ENCODE peak calls at places on chromosomes 7 and 10, in five cellular contexts. K is fibroblast of pulmonary artery, X is fibroblast of lung, D is A673, S is PC-9. N is an unnamed sample.

GRCh38 chr10:71358292-71358691 is 38.4 kb upstream of the CDH23 start:
- DNase-seq in K (no peak), X (no peak), D (no peak), S (no peak), N (no peak)

GRCh38 chr7:1708640-1709249 is 38.7 kb downstream of the ELFN1 start:
- DNase-seq in K (no peak), X (no peak), D (no peak), S (no peak), N (no peak)

GRCh38 chr10:75071164-75071489 is 40.3 kb upstream of the SAMD8 start:
- DNase-seq in K (peak), X (peak), D (peak), S (no peak), N (no peak)

GRCh38 chr7:90210925-90211324 is 615 bp upstream of the STEAP2 start:
- DNase-seq in K (no peak), X (no peak), D (peak), S (peak), N (no peak)

GRCh38 chr7:120060875-120061274 is 212.1 kb upstream of the KCND2 start:
- DNase-seq in K (no peak), X (no peak), D (no peak), S (no peak), N (no peak)

GRCh38 chr10:69089638-69090599 is 2.0 kb downstream of the SRGN start:
- DNase-seq in K (peak), X (peak), D (no peak), S (no peak), N (no peak)

GRCh38 chr7:141463986-141464385 is 87.2 kb upstream of the AGK start:
- DNase-seq in K (no peak), X (no peak), D (no peak), S (no peak), N (no peak)

GRCh38 chr10:11760151-11760550 is 18.0 kb downstream of the ECHDC3 start:
- DNase-seq in K (no peak), X (no peak), D (no peak), S (no peak), N (no peak)

GRCh38 chr10:21526952-21527633 is 1.6 kb upstream of the SKIDA1 start:
- DNase-seq in K (peak), X (peak), D (peak), S (peak), N (no peak)

GRCh38 chr10:84117683-84118394 is 21.5 kb upstream of the GHITM start:
- DNase-seq in K (no peak), X (no peak), D (no peak), S (no peak), N (no peak)

GRCh38 chr7:91270372-91270771 is 6.1 kb downstream of the FZD1 start:
- DNase-seq in K (no peak), X (no peak), D (no peak), S (no peak), N (no peak)

GRCh38 chr10:43348511-43349312 is 22.7 kb upstream of the FXYD4 start:
- DNase-seq in K (peak), X (peak), D (peak), S (peak), N (peak)

GRCh38 chr7:98755138-98755898 is 114.5 kb downstream of the TMEM130 start:
- DNase-seq in K (no peak), X (no peak), D (no peak), S (peak), N (no peak)

GRCh38 chr7:7312323-7312722 is 130.0 kb downstream of the C1GALT1 start:
- DNase-seq in K (no peak), X (no peak), D (no peak), S (no peak), N (no peak)

GRCh38 chr10:29588640-29589421 is 45.9 kb downstream of the SVIL start:
- DNase-seq in K (peak), X (peak), D (peak), S (peak), N (no peak)

GRCh38 chr7:36390199-36391090 is 783 bp downstream of the ANLN start:
- DNase-seq in K (peak), X (peak), D (peak), S (peak), N (peak)

GRCh38 chr10:119503821-119504220 is 38.7 kb downstream of the RGS10 start:
- DNase-seq in K (no peak), X (no peak), D (no peak), S (no peak), N (no peak)

GRCh38 chr10:6504296-6504695 is 75.8 kb downstream of the PRKCQ start:
- DNase-seq in K (no peak), X (no peak), D (no peak), S (no peak), N (no peak)

GRCh38 chr10:92267343-92267742 is 23.5 kb downstream of the CPEB3 start:
- DNase-seq in K (no peak), X (no peak), D (peak), S (no peak), N (no peak)

GRCh38 chr10:92263396-92263795 is 27.5 kb downstream of the CPEB3 start:
- DNase-seq in K (no peak), X (no peak), D (no peak), S (no peak), N (peak)

GRCh38 chr10:92268763-92269162 is 22.1 kb downstream of the CPEB3 start:
- DNase-seq in K (no peak), X (no peak), D (no peak), S (no peak), N (no peak)

GRCh38 chr10:92265687-92266258 is 25.1 kb downstream of the CPEB3 start:
- DNase-seq in K (no peak), X (no peak), D (no peak), S (no peak), N (no peak)

DNA sequence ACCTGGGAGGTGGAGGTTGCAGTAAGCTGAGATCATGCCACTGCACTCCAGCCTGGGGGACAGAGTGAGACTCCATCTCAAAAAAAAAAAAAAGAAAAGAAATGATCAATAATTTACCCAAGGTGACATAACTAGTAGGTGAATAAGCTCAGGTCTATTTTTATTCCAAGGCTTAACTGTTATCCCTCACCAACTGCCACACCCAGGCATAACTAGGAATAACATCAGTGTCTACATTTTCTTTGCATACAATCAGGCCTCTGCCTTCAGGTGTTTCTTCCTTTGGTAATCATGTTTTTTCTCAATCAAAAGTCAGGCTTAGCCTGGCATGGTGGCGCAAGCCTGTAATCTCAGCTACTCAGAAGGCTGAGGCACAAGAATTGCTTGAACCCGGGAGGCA is 26.6 kb downstream of the CPEB3 start:
- DNase-seq in K (no peak), X (no peak), D (no peak), S (no peak), N (no peak)
- TF ChIP-seq CTCF in K (no peak), X (no peak), D (no peak), S (no peak), N (no peak)

DNA sequence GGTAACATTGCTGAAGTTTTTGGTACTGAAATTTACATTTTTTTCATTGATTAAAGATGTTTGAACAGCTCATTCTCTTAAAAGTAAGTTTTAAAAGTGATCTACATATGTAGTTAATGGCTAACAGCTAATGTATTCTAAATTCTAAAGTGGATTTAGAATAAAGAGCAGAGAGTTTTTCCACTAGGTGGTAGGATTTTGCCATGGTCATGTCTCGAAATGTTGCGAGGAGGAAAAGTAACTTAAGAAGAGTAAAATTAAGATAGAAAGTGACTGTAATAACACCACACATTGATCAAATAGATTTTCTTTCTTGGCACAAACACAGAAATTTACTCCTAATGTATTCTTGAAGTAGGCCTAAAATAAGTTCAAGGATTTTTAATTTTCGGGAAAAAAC is 19.8 kb downstream of the LSMEM1 start:
- DNase-seq in K (peak), X (peak), D (peak), S (no peak), N (no peak)
- TF ChIP-seq CTCF in K (peak), X (no peak), D (peak), S (no peak), N (peak)

DNA sequence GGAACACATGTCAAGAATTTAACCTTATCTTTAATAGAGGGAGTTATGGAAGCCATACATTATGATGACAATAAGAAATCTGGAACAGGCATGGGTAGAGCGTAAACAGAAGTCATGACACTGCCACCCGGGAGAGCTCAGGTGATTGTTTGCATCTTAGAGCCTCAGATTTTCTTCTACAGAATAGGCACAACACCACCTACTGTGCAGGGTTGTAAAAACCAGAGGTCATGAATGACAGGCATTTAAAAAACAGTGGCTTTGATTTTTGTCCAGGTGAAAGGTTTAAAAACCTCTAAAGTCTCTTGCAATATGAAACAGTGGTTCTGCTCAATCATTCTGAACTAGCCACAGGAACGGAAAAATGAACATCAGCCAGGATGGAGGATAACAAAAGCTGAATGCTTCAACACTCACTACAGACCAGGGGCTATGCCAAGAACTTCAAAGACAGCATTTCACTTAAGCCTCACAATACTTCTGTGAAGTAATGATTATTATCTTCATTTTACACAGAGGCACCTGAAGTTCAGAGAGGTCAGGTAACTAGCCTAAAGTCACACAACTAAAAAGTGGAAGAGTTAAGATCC is 123.8 kb downstream of the SLC25A13 start:
- DNase-seq in K (no peak), X (no peak), D (no peak), S (no peak), N (no peak)
- TF ChIP-seq CTCF in K (no peak), X (no peak), D (no peak), S (no peak), N (peak)

GRCh38 chr10:123044391-123044790 is 35.6 kb downstream of the ACADSB start:
- DNase-seq in K (peak), X (peak), D (peak), S (no peak), N (no peak)
- TF ChIP-seq CTCF in K (no peak), X (peak), D (peak), S (peak), N (peak)

GRCh38 chr10:122555431-122555830 is 5.1 kb upstream of the DMBT1 start:
- DNase-seq in K (no peak), X (no peak), D (no peak), S (no peak), N (no peak)

GRCh38 chr10:122558452-122558851 is 2.1 kb upstream of the DMBT1 start:
- DNase-seq in K (no peak), X (no peak), D (no peak), S (no peak), N (no peak)

GRCh38 chr10:122559228-122559627 is 1.3 kb upstream of the DMBT1 start:
- DNase-seq in K (no peak), X (no peak), D (no peak), S (no peak), N (no peak)

GRCh38 chr10:122560279-122560804 is at the start of gene DMBT1:
- DNase-seq in K (no peak), X (no peak), D (no peak), S (no peak), N (no peak)

GRCh38 chr10:122557516-122557915 is 3.0 kb upstream of the DMBT1 start:
- DNase-seq in K (no peak), X (peak), D (no peak), S (no peak), N (no peak)
- TF ChIP-seq CTCF in K (no peak), X (no peak), D (no peak), S (no peak), N (no peak)

DNA sequence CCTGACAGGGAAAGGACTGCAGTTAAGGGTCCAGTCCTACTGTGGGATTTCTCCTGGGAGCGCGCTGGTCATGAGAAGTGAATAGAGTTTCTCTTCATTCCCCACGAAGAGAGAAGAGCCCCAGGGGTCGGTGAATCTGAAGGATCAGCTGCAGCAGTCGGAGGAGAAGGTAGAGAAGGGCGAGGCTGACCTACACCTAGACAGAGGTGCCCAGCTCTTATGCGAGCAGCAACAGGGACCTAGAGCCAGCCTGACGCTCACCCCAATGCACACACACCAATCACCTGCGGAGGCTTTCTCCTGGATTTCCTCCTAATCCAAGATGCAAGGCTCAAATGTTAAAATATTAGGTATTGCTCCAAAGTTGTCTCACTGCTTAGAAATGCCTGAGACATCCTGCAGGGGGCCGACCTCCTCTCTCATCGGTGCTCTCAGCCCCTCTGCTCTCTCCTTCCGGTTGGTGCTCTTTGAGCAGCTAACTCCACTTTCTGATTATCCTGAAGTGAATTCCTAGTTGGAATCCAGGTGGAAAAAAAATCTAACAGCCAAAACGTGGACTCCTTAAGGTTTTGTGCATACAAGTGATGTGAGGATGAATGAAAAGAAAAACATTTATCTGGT is 176.4 kb downstream of the AHR start:
- DNase-seq in K (no peak), X (no peak), D (peak), S (no peak), N (no peak)
- TF ChIP-seq CTCF in K (peak), X (peak), D (peak), S (peak), N (peak)

GRCh38 chr7:149764481-149765398 is 8.6 kb downstream of the ZNF467 start:
- DNase-seq in K (no peak), X (no peak), D (no peak), S (no peak), N (no peak)
- TF ChIP-seq CTCF in K (no peak), X (no peak), D (no peak), S (no peak), N (no peak)

GRCh38 chr10:26448292-26448691 is 10.2 kb downstream of the APBB1IP start:
- DNase-seq in K (no peak), X (no peak), D (no peak), S (no peak), N (no peak)
- TF ChIP-seq CTCF in K (no peak), X (no peak), D (no peak), S (no peak), N (no peak)

GRCh38 chr10:100705139-100705538 is 40.2 kb upstream of the PAX2 start:
- DNase-seq in K (no peak), X (no peak), D (no peak), S (no peak), N (no peak)
- TF ChIP-seq CTCF in K (no peak), X (no peak), D (no peak), S (no peak), N (no peak)

N was measured in LNCaP clone FGC.